ENCODE peak calls at places on chromosomes 12 and 14, in five cellular contexts. V is HS-27A; O is naive thymus-derived CD4-positive, alpha-beta T cell; W is kidney; S is T-helper 1 cell. X is an unnamed sample.
A peak's percentile ranks its signal among the peaks of the same experiment; 100 is the strongest.

GRCh38 chr12:15899282-15899870 is 11.8 kb upstream of the DERA start:
- DNase-seq in S (no peak), W (no peak), V (no peak), O (peak; percentile 31), X (peak; percentile 32)

GRCh38 chr12:104448031-104448430 is 8.7 kb upstream of the CHST11 start:
- DNase-seq in V (no peak), O (no peak), S (no peak), W (no peak), X (no peak)

GRCh38 chr12:91349451-91349850 is 166.8 kb upstream of the DCN start:
- DNase-seq in O (no peak), V (no peak), W (no peak), S (no peak), X (no peak)

GRCh38 chr12:15244926-15245325 is 23.7 kb upstream of the RERG start:
- DNase-seq in S (no peak), W (no peak), O (no peak), V (no peak), X (no peak)

GRCh38 chr12:30269491-30269890 is 426.2 kb downstream of the IPO8 start:
- DNase-seq in W (no peak), O (no peak), S (no peak), V (no peak), X (no peak)

GRCh38 chr14:105049753-105050550 is 15.3 kb downstream of the GPR132 start:
- DNase-seq in S (no peak), W (peak; percentile 71), V (no peak), O (no peak), X (no peak)

GRCh38 chr14:89617471-89618291 is 200.6 kb upstream of the FOXN3 start:
- DNase-seq in O (peak; percentile 39), W (peak; percentile 63), V (no peak), S (peak; percentile 6), X (peak; percentile 54)

GRCh38 chr12:884746-885414 is 64.6 kb downstream of the RAD52 start:
- DNase-seq in W (no peak), O (no peak), V (no peak), S (no peak), X (no peak)

X was measured in CD4-positive, alpha-beta memory T cell.